ENCODE peak calls at places on chromosomes 11 and 22, in six cellular contexts. K is GM12891, Y is K562, A is HepG2, C is GM12878, G is H1. V is an unnamed sample.

GRCh38 chr11:47451436-47451835 is 2.5 kb upstream of the RAPSN start:
- DNase-seq in K (no peak), Y (no peak), A (no peak), C (no peak), G (no peak), V (no peak)

GRCh38 chr11:65078786-65079342 is 5.0 kb downstream of the CDCA5 start:
- DNase-seq in K (no peak), Y (no peak), A (no peak), C (no peak), G (no peak), V (no peak)

GRCh38 chr11:86416494-86416893 is 41.8 kb downstream of the CCDC81 start:
- DNase-seq in K (no peak), Y (no peak), A (no peak), C (no peak), G (no peak), V (no peak)

GRCh38 chr22:38569972-38570840 is at the start of gene DMC1:
- DNase-seq in K (peak), Y (peak), A (peak), C (peak), G (peak), V (peak)

GRCh38 chr11:118342503-118343161 is at the start of gene CD3D:
- DNase-seq in K (no peak), Y (peak), A (peak), C (no peak), G (no peak), V (no peak)

GRCh38 chr22:38861170-38861874 is 10.7 kb downstream of the CBX6 start:
- DNase-seq in K (no peak), Y (peak), A (no peak), C (no peak), G (no peak), V (no peak)

GRCh38 chr11:3073029-3073435 is 15.8 kb upstream of the CARS1 start:
- DNase-seq in K (no peak), Y (no peak), A (no peak), C (no peak), G (no peak), V (no peak)

GRCh38 chr11:116637766-116638165 is 135.0 kb downstream of the BUD13 start:
- DNase-seq in K (no peak), Y (no peak), A (no peak), C (no peak), G (peak), V (no peak)

GRCh38 chr22:45630436-45630835 is 41.2 kb upstream of the ATXN10 start:
- DNase-seq in K (no peak), Y (no peak), A (no peak), C (no peak), G (no peak), V (no peak)

GRCh38 chr11:100731471-100731870 is 44.4 kb downstream of the ARHGAP42 start:
- DNase-seq in K (no peak), Y (no peak), A (no peak), C (no peak), G (no peak), V (no peak)

GRCh38 chr22:48889209-48889830 is 938.4 kb downstream of the BRD1 start:
- DNase-seq in K (no peak), Y (no peak), A (no peak), C (no peak), G (no peak), V (no peak)

GRCh38 chr11:94544832-94545640 is 1.3 kb downstream of the FUT4 start:
- DNase-seq in K (no peak), Y (peak), A (no peak), C (no peak), G (peak), V (no peak)
- TF ChIP-seq TAF1 in K (no peak), Y (no peak), A (no peak), C (no peak), G (no peak), V (no peak)

DNA sequence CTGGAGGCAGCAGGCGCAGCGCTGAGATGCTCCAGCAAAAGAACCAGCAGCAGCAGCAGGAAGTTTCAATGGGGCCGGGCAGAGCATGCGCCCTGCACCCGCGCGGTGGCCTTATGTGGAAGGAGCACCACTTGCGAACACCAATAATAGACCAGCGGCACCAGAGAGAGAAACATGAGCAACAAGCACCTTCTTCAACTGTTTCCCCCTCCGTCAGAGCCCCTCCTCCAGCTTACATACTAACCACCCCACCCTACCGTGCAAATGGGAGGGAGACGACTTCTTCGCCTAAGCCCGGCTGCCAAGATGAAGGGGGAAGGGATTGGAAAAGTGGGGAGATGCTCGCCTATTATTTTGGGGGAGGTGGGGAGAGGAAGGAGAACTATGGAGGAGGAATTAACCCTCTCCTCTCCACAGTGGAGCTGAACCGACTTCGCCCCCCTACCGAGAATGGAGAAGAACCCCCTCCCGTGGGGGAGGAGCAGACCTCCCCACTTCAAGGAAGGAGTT is 1.1 kb downstream of the RSF1 start:
- DNase-seq in K (peak), Y (peak), A (peak), C (peak), G (peak), V (peak)
- TF ChIP-seq POLR2A in K (peak), Y (no peak), A (no peak), C (peak), G (peak), V (peak)

DNA sequence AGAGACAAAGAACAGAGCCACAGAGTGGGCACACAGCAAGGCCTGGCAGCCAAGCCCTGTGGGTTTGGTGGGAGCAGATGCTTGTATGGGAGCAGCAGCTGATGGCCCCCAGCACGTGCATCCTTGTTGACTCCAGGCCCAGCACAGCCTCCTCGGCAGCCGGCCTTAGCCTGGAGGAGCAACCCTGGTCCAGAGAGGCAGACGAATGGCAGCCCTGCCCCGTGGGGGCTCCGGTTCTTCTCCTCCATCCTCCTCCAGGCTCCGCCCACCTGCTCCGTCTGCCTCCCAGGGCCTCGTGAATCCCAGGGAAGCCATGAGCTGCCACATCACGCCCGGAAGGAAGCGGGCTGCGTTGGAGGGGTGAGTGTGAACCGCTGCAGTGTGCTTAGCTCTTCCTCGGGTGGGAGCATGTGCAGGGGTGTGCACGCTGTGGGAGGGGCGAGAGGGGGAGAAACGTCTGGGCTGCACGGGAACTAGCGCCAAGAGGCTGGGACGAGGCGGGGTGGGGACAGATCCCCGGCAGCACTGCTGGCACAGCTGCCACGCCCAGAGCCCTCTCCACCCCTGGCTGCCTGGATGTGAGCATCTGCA is 36.3 kb upstream of the JAM3 start:
- DNase-seq in K (no peak), Y (no peak), A (no peak), C (no peak), G (no peak), V (no peak)
- TF ChIP-seq POLR2AphosphoS5 in K (no peak), Y (no peak), A (no peak), C (no peak), G (no peak), V (no peak)

DNA sequence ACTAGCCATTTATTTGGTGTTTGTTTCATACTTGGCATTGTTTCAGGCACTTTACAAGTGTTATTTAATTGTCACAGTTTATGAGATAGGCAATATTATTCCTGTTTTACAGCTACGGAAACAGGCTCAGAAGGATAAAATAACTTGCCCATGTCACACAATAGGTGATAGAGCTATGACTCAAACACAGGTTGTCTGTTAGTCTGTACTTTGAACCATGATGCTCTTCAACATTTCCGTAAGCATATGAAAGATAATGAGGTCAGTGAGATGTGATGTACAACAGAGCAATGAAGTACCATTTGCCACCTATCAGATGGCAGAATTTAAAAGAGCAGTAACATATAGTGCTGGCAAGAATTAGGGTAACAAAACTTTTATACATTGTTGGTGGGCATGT is 15.3 kb downstream of the TUG1 start:
- DNase-seq in K (no peak), Y (no peak), A (peak), C (no peak), G (no peak), V (no peak)
- TF ChIP-seq TAF1 in K (no peak), Y (no peak), A (no peak), C (no peak), G (no peak), V (no peak)

GRCh38 chr22:17085277-17086091 is 684 bp downstream of the IL17RA start:
- DNase-seq in K (no peak), Y (peak), A (no peak), C (no peak), G (peak), V (no peak)

GRCh38 chr22:17083255-17083654 is 1.5 kb upstream of the IL17RA start:
- DNase-seq in K (no peak), Y (no peak), A (no peak), C (no peak), G (no peak), V (no peak)

GRCh38 chr22:17086301-17086700 is 1.5 kb downstream of the IL17RA start:
- DNase-seq in K (no peak), Y (no peak), A (no peak), C (no peak), G (no peak), V (no peak)

GRCh38 chr22:17083811-17084540 is 824 bp upstream of the IL17RA start:
- DNase-seq in K (no peak), Y (no peak), A (no peak), C (no peak), G (no peak), V (no peak)

GRCh38 chr22:17084554-17085276 is at the start of gene IL17RA:
- DNase-seq in K (peak), Y (peak), A (peak), C (peak), G (peak), V (peak)
- TF ChIP-seq POLR2A in K (peak), Y (peak), A (peak), C (peak), G (no peak), V (peak)